ENCODE peak calls at places on chromosomes 5 and 9, in five cellular contexts. One of them, this sample, is unnamed. For H3K4me1, the result is how much of the 10 kb centered on the place peaks cover.

GRCh38 chr5:53480474-53481353 is at the start of gene FST:
- DNase-seq in CD8-positive, alpha-beta memory T cell: peak
- DNase-seq in heart left ventricle: peak
- DNase-seq in fibroblast of lung: peak
- DNase-seq in psoas muscle: no peak
- DNase-seq in this sample: no peak

GRCh38 chr5:149271717-149272558 is at the start of gene AFAP1L1:
- DNase-seq in CD8-positive, alpha-beta memory T cell: peak
- DNase-seq in heart left ventricle: peak
- DNase-seq in fibroblast of lung: peak
- DNase-seq in psoas muscle: peak
- DNase-seq in this sample: no peak

GRCh38 chr9:120291050-120291449 is 288.9 kb downstream of the CDK5RAP2 start:
- DNase-seq in CD8-positive, alpha-beta memory T cell: no peak
- DNase-seq in heart left ventricle: no peak
- DNase-seq in fibroblast of lung: no peak
- DNase-seq in psoas muscle: no peak
- DNase-seq in this sample: no peak

GRCh38 chr5:30401479-30402058 is 791.9 kb upstream of the CDH6 start:
- DNase-seq in CD8-positive, alpha-beta memory T cell: no peak
- DNase-seq in heart left ventricle: no peak
- DNase-seq in fibroblast of lung: peak
- DNase-seq in psoas muscle: no peak
- DNase-seq in this sample: peak

GRCh38 chr5:176904276-176904675 is 5.1 kb upstream of the HK3 start:
- DNase-seq in CD8-positive, alpha-beta memory T cell: no peak
- DNase-seq in heart left ventricle: no peak
- DNase-seq in fibroblast of lung: no peak
- DNase-seq in psoas muscle: no peak
- DNase-seq in this sample: no peak

GRCh38 chr5:84113246-84114118 is 271.2 kb downstream of the EDIL3 start:
- DNase-seq in CD8-positive, alpha-beta memory T cell: no peak
- DNase-seq in heart left ventricle: no peak
- DNase-seq in fibroblast of lung: peak
- DNase-seq in psoas muscle: no peak
- DNase-seq in this sample: no peak

GRCh38 chr5:79536193-79536906 is 22.4 kb upstream of the HOMER1 start:
- DNase-seq in CD8-positive, alpha-beta memory T cell: no peak
- DNase-seq in heart left ventricle: no peak
- DNase-seq in fibroblast of lung: no peak
- DNase-seq in psoas muscle: no peak
- DNase-seq in this sample: no peak

GRCh38 chr9:116683535-116683934 is 3.6 kb upstream of the TRIM32 start:
- DNase-seq in CD8-positive, alpha-beta memory T cell: no peak
- DNase-seq in heart left ventricle: no peak
- DNase-seq in fibroblast of lung: no peak
- DNase-seq in psoas muscle: no peak
- DNase-seq in this sample: no peak

GRCh38 chr5:122849746-122850145 is 4.3 kb downstream of the SNX24 start:
- DNase-seq in CD8-positive, alpha-beta memory T cell: no peak
- DNase-seq in heart left ventricle: no peak
- DNase-seq in fibroblast of lung: peak
- DNase-seq in psoas muscle: no peak
- DNase-seq in this sample: no peak

DNA sequence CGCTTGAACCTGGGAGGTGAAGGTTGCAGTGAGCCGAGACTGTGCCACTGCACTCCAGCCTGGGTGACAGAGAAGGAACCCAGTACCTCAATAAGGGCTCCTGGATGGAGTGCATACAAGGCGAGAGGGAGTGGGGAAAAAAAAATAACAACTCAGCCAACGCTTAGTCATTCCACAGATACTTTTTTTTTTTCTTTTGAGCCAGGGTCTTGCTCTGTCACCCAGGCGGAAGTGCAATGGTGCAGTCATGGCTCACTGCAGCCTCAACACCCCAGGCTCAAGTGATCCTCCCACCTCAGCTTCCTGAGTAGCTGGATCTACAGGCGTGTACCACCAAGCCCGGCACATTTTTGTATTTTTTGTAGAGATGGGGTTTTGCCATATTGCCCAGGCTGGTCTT is 59.5 kb upstream of the GGTA1 start:
- DNase-seq in CD8-positive, alpha-beta memory T cell: no peak
- DNase-seq in heart left ventricle: no peak
- DNase-seq in fibroblast of lung: peak
- DNase-seq in psoas muscle: no peak
- DNase-seq in this sample: no peak
- H3K27ac ChIP-seq in CD8-positive, alpha-beta memory T cell: no peak
- H3K27ac ChIP-seq in heart left ventricle: no peak
- H3K27ac ChIP-seq in fibroblast of lung: no peak
- H3K27ac ChIP-seq in psoas muscle: peak
- H3K27ac ChIP-seq in this sample: no peak

DNA sequence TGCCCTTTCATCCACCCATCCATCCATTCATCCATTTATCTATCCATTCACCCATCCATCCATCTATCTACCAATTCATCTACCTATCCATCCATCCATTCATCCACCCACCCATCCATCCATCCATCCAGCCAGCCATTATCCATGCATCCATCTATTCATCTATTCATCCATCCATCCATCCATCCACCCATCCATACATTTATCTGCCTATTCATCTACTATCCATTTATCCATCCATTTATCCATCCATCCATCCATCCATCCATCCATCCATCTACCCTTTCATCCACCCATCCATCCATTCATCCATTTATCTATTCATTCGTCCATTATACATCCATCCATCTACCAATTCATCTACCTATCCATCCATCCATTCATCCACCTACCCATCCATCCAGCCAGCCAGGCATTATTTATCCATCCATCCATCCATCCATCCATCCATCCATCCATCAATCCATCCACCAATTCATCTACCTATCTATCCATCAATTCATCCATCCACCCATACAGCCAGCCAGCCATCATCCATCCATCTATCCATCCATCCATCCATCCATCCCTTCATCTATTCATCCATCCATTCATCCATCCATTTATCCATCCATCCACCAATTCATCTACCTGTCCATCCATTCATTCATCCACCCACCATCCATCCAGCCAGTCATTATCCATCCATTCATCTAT is 10.2 kb downstream of the COL27A1 start:
- DNase-seq in CD8-positive, alpha-beta memory T cell: no peak
- DNase-seq in heart left ventricle: no peak
- DNase-seq in fibroblast of lung: no peak
- DNase-seq in psoas muscle: no peak
- DNase-seq in this sample: no peak
- H3K4me1 ChIP-seq in CD8-positive, alpha-beta memory T cell: under half
- H3K4me1 ChIP-seq in heart left ventricle: under half
- H3K4me1 ChIP-seq in fibroblast of lung: under half
- H3K4me1 ChIP-seq in psoas muscle: under half
- H3K4me1 ChIP-seq in this sample: under half

GRCh38 chr5:39501403-39501802 is 76.6 kb upstream of the DAB2 start:
- DNase-seq in CD8-positive, alpha-beta memory T cell: no peak
- DNase-seq in heart left ventricle: peak
- DNase-seq in fibroblast of lung: peak
- DNase-seq in psoas muscle: peak
- DNase-seq in this sample: no peak
- H3K27ac ChIP-seq in CD8-positive, alpha-beta memory T cell: no peak
- H3K27ac ChIP-seq in heart left ventricle: peak
- H3K27ac ChIP-seq in fibroblast of lung: peak
- H3K27ac ChIP-seq in psoas muscle: no peak
- H3K27ac ChIP-seq in this sample: no peak

DNA sequence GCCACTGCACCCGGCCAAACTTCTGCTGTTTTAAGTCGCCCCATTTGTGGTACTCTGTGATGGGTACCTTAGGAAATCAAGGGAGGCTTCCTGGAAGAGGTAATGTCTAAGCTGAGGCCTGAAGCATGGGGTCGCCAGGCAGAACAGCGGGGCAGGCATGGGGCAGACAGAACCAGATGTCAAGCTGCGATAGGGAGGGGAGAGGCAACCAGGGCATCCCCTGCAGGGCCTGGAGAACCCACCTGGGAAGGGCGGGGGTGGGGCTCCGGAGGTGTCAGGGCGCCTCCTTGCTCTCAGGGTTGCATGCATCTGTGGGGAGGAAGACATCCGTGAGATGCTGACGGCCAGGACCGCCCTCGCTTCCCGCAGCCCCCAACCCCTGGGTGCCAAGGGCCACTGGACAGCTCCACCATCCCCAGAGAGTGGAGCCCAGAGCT is 2.8 kb downstream of the LCN15 start:
- DNase-seq in CD8-positive, alpha-beta memory T cell: no peak
- DNase-seq in heart left ventricle: no peak
- DNase-seq in fibroblast of lung: no peak
- DNase-seq in psoas muscle: no peak
- DNase-seq in this sample: no peak
- H3K4me1 ChIP-seq in CD8-positive, alpha-beta memory T cell: under half
- H3K4me1 ChIP-seq in heart left ventricle: under half
- H3K4me1 ChIP-seq in fibroblast of lung: under half
- H3K4me1 ChIP-seq in psoas muscle: under half
- H3K4me1 ChIP-seq in this sample: under half

GRCh38 chr9:94135222-94135621 is 51.0 kb downstream of the PTPDC1 start:
- DNase-seq in CD8-positive, alpha-beta memory T cell: no peak
- DNase-seq in heart left ventricle: no peak
- DNase-seq in fibroblast of lung: peak
- DNase-seq in psoas muscle: no peak
- DNase-seq in this sample: no peak
- H3K27ac ChIP-seq in CD8-positive, alpha-beta memory T cell: no peak
- H3K27ac ChIP-seq in heart left ventricle: peak
- H3K27ac ChIP-seq in fibroblast of lung: no peak
- H3K27ac ChIP-seq in psoas muscle: peak
- H3K27ac ChIP-seq in this sample: no peak

This sample was measured in Karpas-422.